ENCODE peak calls at places on chromosomes 7 and 10, in six cellular contexts. W is GM23338; R is RWPE1; Q is CD4-positive, alpha-beta T cell; H is cardiac fibroblast; Z is HFFc6. I is an unnamed sample.

GRCh38 chr7:4929005-4929404 is 30.0 kb downstream of the MMD2 start:
- DNase-seq in R (no peak), Q (no peak), H (no peak), Z (no peak), W (no peak), I (no peak)

GRCh38 chr7:50552921-50553320 is 12.3 kb downstream of the DDC start:
- DNase-seq in Q (no peak), R (peak; percentile 26), H (peak; percentile 72), W (peak; percentile 57), Z (peak; percentile 29), I (peak; percentile 37)

GRCh38 chr10:1526427-1527055 is 210.8 kb downstream of the ADARB2 start:
- DNase-seq in W (no peak), Q (no peak), H (no peak), R (no peak), Z (no peak), I (no peak)

GRCh38 chr7:16563281-16564022 is 36.8 kb downstream of the LRRC72 start:
- DNase-seq in Z (no peak), Q (no peak), R (no peak), W (no peak), H (peak; percentile 6), I (no peak)

GRCh38 chr7:24609059-24609458 is 35.8 kb downstream of the PALS2 start:
- DNase-seq in R (no peak), Z (no peak), Q (no peak), W (peak; percentile 30), H (peak; percentile 6), I (peak; percentile 25)

GRCh38 chr7:131289051-131289450 is 38.6 kb upstream of the MKLN1 start:
- DNase-seq in W (no peak), Q (no peak), H (no peak), R (no peak), Z (no peak), I (no peak)

GRCh38 chr10:127797339-127797738 is 60.4 kb downstream of the FOXI2 start:
- DNase-seq in H (no peak), Z (no peak), R (no peak), W (no peak), Q (no peak), I (no peak)

GRCh38 chr10:50805981-50806622 is 66.4 kb downstream of the ASAH2B start:
- DNase-seq in H (no peak), Q (no peak), W (peak; percentile 16), R (no peak), Z (no peak), I (no peak)

GRCh38 chr10:69048103-69048502 is 39.8 kb upstream of the SRGN start:
- DNase-seq in R (no peak), W (no peak), H (peak; percentile 33), Q (no peak), Z (no peak), I (no peak)

GRCh38 chr10:108358912-108359311 is 1194.4 kb upstream of the SORCS1 start:
- DNase-seq in H (peak; percentile 70), W (no peak), Q (no peak), R (peak; percentile 95), Z (peak; percentile 84), I (peak; percentile 96)

GRCh38 chr10:672992-673391 is 16.5 kb downstream of the DIP2C start:
- DNase-seq in H (no peak), Q (no peak), Z (no peak), W (no peak), R (no peak), I (no peak)

GRCh38 chr10:132443998-132444876 is 47.2 kb downstream of the PWWP2B start:
- DNase-seq in R (no peak), Q (peak; percentile 22), H (no peak), Z (no peak), W (peak; percentile 75), I (no peak)

GRCh38 chr7:152313879-152314604 is 121.8 kb downstream of the KMT2C start:
- DNase-seq in H (peak; percentile 96), R (peak; percentile 76), W (no peak), Q (no peak), Z (peak; percentile 72), I (peak; percentile 92)

GRCh38 chr10:26232174-26232573 is 15.6 kb downstream of the GAD2 start:
- DNase-seq in W (no peak), R (no peak), Z (no peak), Q (no peak), H (no peak), I (no peak)

GRCh38 chr10:35017608-35018007 is 72.5 kb downstream of the CUL2 start:
- DNase-seq in Q (no peak), R (no peak), Z (no peak), H (no peak), W (no peak), I (no peak)

GRCh38 chr7:159114096-159114495 is 30.6 kb downstream of the VIPR2 start:
- DNase-seq in Z (no peak), R (no peak), H (no peak), Q (no peak), W (no peak), I (no peak)

GRCh38 chr7:141483044-141483443 is 68.2 kb upstream of the AGK start:
- DNase-seq in H (no peak), R (no peak), Q (no peak), W (no peak), Z (no peak), I (no peak)

GRCh38 chr7:141478845-141479244 is 72.4 kb upstream of the AGK start:
- DNase-seq in H (no peak), R (no peak), Q (no peak), Z (no peak), W (no peak), I (no peak)

GRCh38 chr7:141481971-141482370 is 69.2 kb upstream of the AGK start:
- DNase-seq in Q (no peak), W (no peak), H (no peak), R (no peak), Z (no peak), I (no peak)

GRCh38 chr7:141477866-141478265 is 73.3 kb upstream of the AGK start:
- DNase-seq in W (no peak), H (no peak), Z (no peak), Q (no peak), R (no peak), I (peak; percentile 49)

DNA sequence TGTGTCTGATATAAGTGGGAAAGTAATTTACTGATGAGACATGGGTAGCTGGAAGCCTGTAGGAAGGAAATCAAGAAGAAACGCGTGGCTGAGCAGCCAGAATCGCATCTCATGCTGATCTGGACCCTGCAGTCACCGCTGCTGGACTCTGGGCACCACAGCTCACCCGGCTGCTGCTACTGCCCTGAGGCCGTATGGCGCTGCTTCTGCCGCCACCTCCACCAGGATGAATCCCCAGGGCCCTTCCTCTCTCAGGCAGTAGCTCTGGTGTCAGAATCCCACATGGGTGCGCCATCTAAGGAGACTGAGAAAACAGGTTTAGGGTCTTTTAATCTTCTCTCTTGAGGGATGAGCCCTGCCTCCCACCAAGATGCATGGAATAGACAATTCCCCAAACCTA is 70.3 kb upstream of the AGK start:
- DNase-seq in W (no peak), H (no peak), Q (no peak), Z (no peak), R (no peak), I (no peak)
- TF ChIP-seq CTCF in W (no peak), H (no peak), Q (no peak), Z (no peak), R (no peak), I (no peak)

DNA sequence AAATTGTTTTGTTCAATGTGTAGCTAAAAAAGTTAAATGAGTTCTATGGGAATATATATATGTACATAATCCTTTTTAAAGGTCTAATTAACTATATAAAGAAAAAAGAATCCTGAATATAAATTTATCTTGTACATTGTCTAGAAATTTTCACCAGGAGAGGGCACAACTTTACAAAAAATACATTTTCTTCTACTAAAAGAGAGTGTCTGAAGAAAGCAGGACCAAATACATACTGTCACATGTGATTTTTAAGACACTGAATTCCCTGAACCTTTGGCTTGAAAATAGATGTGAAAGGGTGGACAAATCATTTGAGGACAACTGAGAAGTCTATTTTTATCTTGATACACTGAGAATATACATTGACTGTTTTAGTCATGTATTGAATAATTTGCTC is 204.3 kb downstream of the DGKB start:
- DNase-seq in W (no peak), Z (peak; percentile 15), Q (no peak), H (peak; percentile 6), R (no peak), I (no peak)
- TF ChIP-seq CTCF in W (no peak), Z (peak; percentile 72), Q (no peak), H (no peak), R (no peak), I (no peak)

GRCh38 chr7:134457166-134457565 is 1.7 kb downstream of the AKR1B1 start:
- DNase-seq in W (no peak), Z (no peak), H (no peak), R (no peak), Q (no peak), I (no peak)

GRCh38 chr7:134460000-134460399 is 1.1 kb upstream of the AKR1B1 start:
- DNase-seq in W (no peak), R (no peak), Z (no peak), H (no peak), Q (no peak), I (no peak)

GRCh38 chr7:134461921-134462320 is 3.0 kb upstream of the AKR1B1 start:
- DNase-seq in W (no peak), R (no peak), Z (no peak), H (no peak), Q (no peak), I (no peak)

GRCh38 chr7:134458341-134458805 is 527 bp downstream of the AKR1B1 start:
- DNase-seq in W (peak; percentile 79), Q (peak; percentile 41), H (peak; percentile 41), R (peak; percentile 53), Z (peak; percentile 56), I (no peak)

GRCh38 chr7:134458806-134459698 is at the start of gene AKR1B1:
- DNase-seq in Q (peak; percentile 81), W (peak; percentile 95), R (peak; percentile 93), H (peak; percentile 95), Z (peak; percentile 88), I (peak; percentile 85)
- TF ChIP-seq CTCF in Q (peak; percentile 63), W (peak; percentile 48), R (peak; percentile 89), H (peak; percentile 72), Z (peak; percentile 63), I (peak; percentile 56)

GRCh38 chr10:109852718-109853037 is 70.6 kb downstream of the XPNPEP1 start:
- DNase-seq in Q (no peak), W (no peak), R (no peak), H (no peak), Z (no peak), I (no peak)
- TF ChIP-seq CTCF in Q (peak; percentile 42), W (no peak), R (peak; percentile 51), H (no peak), Z (peak; percentile 55), I (no peak)

GRCh38 chr7:54967384-54967783 is 51.4 kb upstream of the EGFR start:
- DNase-seq in R (peak; percentile 94), Q (no peak), W (peak; percentile 65), Z (no peak), H (peak; percentile 13), I (peak; percentile 34)

GRCh38 chr7:54972733-54973294 is 46.0 kb upstream of the EGFR start:
- DNase-seq in W (no peak), Q (no peak), R (no peak), Z (no peak), H (no peak), I (no peak)

GRCh38 chr7:54968018-54968417 is 50.8 kb upstream of the EGFR start:
- DNase-seq in Q (no peak), W (peak; percentile 10), Z (no peak), H (no peak), R (no peak), I (no peak)

GRCh38 chr7:54964136-54964535 is 54.7 kb upstream of the EGFR start:
- DNase-seq in R (no peak), Q (no peak), W (no peak), Z (no peak), H (no peak), I (no peak)

GRCh38 chr7:54969190-54969967 is 49.4 kb upstream of the EGFR start:
- DNase-seq in Z (peak; percentile 15), W (no peak), R (peak; percentile 33), H (no peak), Q (no peak), I (no peak)
- TF ChIP-seq CTCF in Z (no peak), W (no peak), R (no peak), H (no peak), Q (no peak), I (no peak)